ENCODE peak calls at places on chromosomes 16 and 17, in seven cellular contexts. T is breast epithelium, M is SK-N-SH, O is endothelial cell of umbilical vein, P is GM23338, L is stomach, Y is H1. S is an unnamed sample.

GRCh38 chr16:19666451-19666850 is 51.6 kb downstream of the KNOP1 start:
- DNase-seq in O (no peak), T (no peak), P (no peak), L (no peak), M (no peak), Y (no peak), S (no peak)

GRCh38 chr17:61662771-61663170 is 71.8 kb upstream of the NACA2 start:
- DNase-seq in L (no peak), M (no peak), T (no peak), P (no peak), O (no peak), Y (no peak), S (no peak)

GRCh38 chr17:31629696-31630470 is 229.2 kb downstream of the COPRS start:
- DNase-seq in Y (no peak), M (no peak), T (no peak), P (no peak), L (no peak), O (no peak), S (no peak)

GRCh38 chr17:68955181-68955841 is at the start of gene ABCA8:
- DNase-seq in Y (no peak), T (no peak), O (peak; percentile 54), P (no peak), M (no peak), L (no peak), S (no peak)

GRCh38 chr17:76204277-76204676 is 36.0 kb downstream of the RNF157 start:
- DNase-seq in O (no peak), T (no peak), Y (no peak), L (no peak), M (no peak), P (no peak), S (no peak)

GRCh38 chr17:76458580-76459490 is 5.9 kb upstream of the UBE2O start:
- DNase-seq in O (peak; percentile 54), T (no peak), M (peak; percentile 79), Y (peak; percentile 83), P (peak; percentile 94), L (peak; percentile 70), S (no peak)

GRCh38 chr16:68737730-68738590 is 868 bp downstream of the CDH1 start:
- DNase-seq in P (peak; percentile 64), M (peak; percentile 64), L (peak; percentile 87), O (no peak), Y (peak; percentile 74), T (peak; percentile 70), S (no peak)

GRCh38 chr17:64477849-64478248 is 19.0 kb downstream of the POLG2 start:
- DNase-seq in M (no peak), Y (no peak), O (no peak), T (no peak), P (no peak), L (no peak), S (no peak)

GRCh38 chr17:9902116-9902515 is 3.0 kb downstream of the RCVRN start:
- DNase-seq in L (no peak), M (no peak), T (no peak), O (no peak), Y (no peak), P (no peak), S (no peak)

GRCh38 chr17:29347831-29348281 is 42.3 kb upstream of the TAOK1 start:
- DNase-seq in P (no peak), Y (no peak), L (no peak), T (peak; percentile 25), M (no peak), O (no peak), S (no peak)
- H3K27ac ChIP-seq in P (no peak overlapping the region), Y (no peak overlapping the region), L (no peak overlapping the region), T (peak overlapping the region; percentile 55), M (no peak overlapping the region), O (no peak overlapping the region), S (no peak overlapping the region)

GRCh38 chr16:66549284-66550131 is at the start of gene TK2:
- DNase-seq in O (peak; percentile 66), P (peak; percentile 84), T (peak; percentile 48), L (peak; percentile 75), Y (peak; percentile 80), M (peak; percentile 91), S (no peak)
- H3K4me1 ChIP-seq in O (peaks cover 32% of the 10 kb centered on the region), P (peaks cover 11% of the 10 kb centered on the region), T (no peaks in the 10 kb centered on the region), L (peaks cover 47% of the 10 kb centered on the region), Y (peaks cover 9% of the 10 kb centered on the region), M (peaks cover 27% of the 10 kb centered on the region), S (peaks cover 42% of the 10 kb centered on the region)

GRCh38 chr17:71071041-71071440 is 901.7 kb downstream of the KCNJ2 start:
- DNase-seq in P (no peak), M (no peak), T (no peak), Y (no peak), L (no peak), O (no peak), S (no peak)
- TF ChIP-seq POLR2AphosphoS5 in P (no peak), M (no peak), T (no peak), Y (no peak), L (no peak), O (no peak), S (no peak)

DNA sequence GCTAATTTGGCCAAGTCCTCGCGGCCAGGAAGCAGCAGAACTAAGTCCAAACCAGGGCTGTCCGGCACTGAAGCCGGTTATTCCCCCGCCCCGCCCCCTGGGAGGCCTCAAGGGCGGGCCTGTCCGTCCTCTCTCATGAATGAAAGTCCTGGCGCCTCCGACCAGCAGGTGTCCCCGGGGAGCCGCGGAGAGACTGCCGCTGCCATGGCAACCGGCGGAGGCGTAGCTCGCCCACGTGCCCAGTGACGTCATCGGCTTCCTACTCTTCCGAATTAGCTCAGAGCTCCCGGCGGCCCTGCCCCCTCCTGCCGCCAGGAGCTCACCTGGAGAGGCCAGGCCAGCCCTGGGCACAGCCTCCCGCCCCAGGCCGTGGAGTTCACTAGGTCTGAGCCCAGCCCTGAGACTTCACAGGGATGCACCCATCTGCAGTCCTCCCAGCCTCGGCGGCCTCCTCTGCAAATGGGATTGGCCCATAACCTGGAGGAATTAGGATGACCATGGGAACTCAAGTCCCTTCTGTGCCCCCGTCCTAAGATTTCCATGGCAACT is 1.3 kb downstream of the SPATA2L start:
- DNase-seq in T (peak; percentile 100), Y (peak; percentile 98), M (peak; percentile 97), L (peak; percentile 100), O (peak; percentile 96), P (peak; percentile 100), S (peak; percentile 73)
- H3K27ac ChIP-seq in T (peak overlapping the region; percentile 96), Y (peak overlapping the region; percentile 28), M (peak overlapping the region; percentile 71), L (peak overlapping the region; percentile 92), O (peak overlapping the region; percentile 26), P (peak overlapping the region; percentile 50), S (peak overlapping the region; percentile 72)

GRCh38 chr16:870856-871561 is 70.5 kb upstream of the GNG13 start:
- DNase-seq in L (no peak), T (no peak), M (no peak), Y (no peak), P (no peak), O (no peak), S (no peak)

GRCh38 chr16:871562-872330 is 71.2 kb upstream of the GNG13 start:
- DNase-seq in L (no peak), O (no peak), M (no peak), Y (no peak), P (no peak), T (no peak), S (no peak)

GRCh38 chr16:873243-873661 is 72.7 kb upstream of the GNG13 start:
- DNase-seq in P (no peak), O (no peak), L (no peak), M (no peak), T (no peak), Y (no peak), S (no peak)

GRCh38 chr16:873889-874288 is 73.4 kb upstream of the GNG13 start:
- DNase-seq in P (no peak), M (no peak), Y (no peak), L (no peak), T (no peak), O (no peak), S (no peak)

GRCh38 chr16:872436-873242 is 72.1 kb upstream of the GNG13 start:
- DNase-seq in M (no peak), O (no peak), T (no peak), P (no peak), L (no peak), Y (no peak), S (no peak)
- H3K4me1 ChIP-seq in M (no peaks in the 10 kb centered on the region), O (no peaks in the 10 kb centered on the region), T (no peaks in the 10 kb centered on the region), P (no peaks in the 10 kb centered on the region), L (no peaks in the 10 kb centered on the region), Y (no peaks in the 10 kb centered on the region), S (no peaks in the 10 kb centered on the region)

GRCh38 chr17:2214887-2215615 is 88.5 kb downstream of the SMG6 start:
- DNase-seq in P (no peak), M (peak; percentile 43), Y (no peak), T (no peak), O (peak; percentile 87), L (no peak), S (no peak)
- TF ChIP-seq POLR2AphosphoS5 in P (no peak), M (no peak), Y (no peak), T (no peak), O (no peak), L (peak; percentile 64), S (no peak)

GRCh38 chr17:4900231-4901107 is 1.1 kb downstream of the C17orf107 start:
- DNase-seq in M (no peak), Y (peak; percentile 91), P (peak; percentile 92), O (no peak), L (peak; percentile 51), T (no peak), S (no peak)

GRCh38 chr17:4897785-4898184 is 1.6 kb upstream of the C17orf107 start:
- DNase-seq in Y (no peak), T (no peak), P (no peak), L (no peak), M (no peak), O (no peak), S (no peak)

GRCh38 chr17:4898351-4898750 is 985 bp upstream of the C17orf107 start:
- DNase-seq in L (no peak), T (no peak), O (no peak), Y (no peak), M (no peak), P (no peak), S (no peak)

GRCh38 chr17:4899341-4900230 is at the start of gene C17orf107:
- DNase-seq in M (no peak), P (peak; percentile 92), Y (no peak), O (peak; percentile 76), T (peak; percentile 94), L (peak; percentile 91), S (no peak)

GRCh38 chr17:4898927-4899326 is 409 bp upstream of the C17orf107 start:
- DNase-seq in Y (no peak), L (no peak), O (no peak), T (no peak), M (no peak), P (no peak), S (no peak)
- H3K27ac ChIP-seq in Y (no peak overlapping the region), L (peak overlapping the region; percentile 61), O (no peak overlapping the region), T (peak overlapping the region; percentile 91), M (no peak overlapping the region), P (no peak overlapping the region), S (no peak overlapping the region)

S was measured in Panc1.